ENCODE peak calls at places on chromosomes 12 and 14, in nine cellular contexts. C is ELR; F is H54; U is activated T-helper 1 cell treated with anti-CD3 and anti-CD28 coated beads, Interleukin-2, amount 50 U/mL, for 16 hours; Z is activated CD4-positive, CD25-positive, alpha-beta regulatory T cell treated with anti-CD3 and anti-CD28 coated beads, Interleukin-2, amount 50 U/mL, for 72 hours; A is AG10803; K is activated CD8-positive, alpha-beta memory T cell treated with anti-CD3 and anti-CD28 coated beads for 1 hour; G is stimulated activated CD8-positive, alpha-beta memory T cell treated with anti-CD3 and anti-CD28 coated beads, Interleukin-15, amount 100 ng/mL, for 24 hours; J is astrocyte of the hippocampus. I is an unnamed sample.

GRCh38 chr14:74685054-74685453 is 27.8 kb downstream of the AREL1 start:
- DNase-seq in C (no peak), F (no peak), U (no peak), Z (no peak), A (no peak), K (no peak), G (no peak), J (no peak), I (no peak)

GRCh38 chr12:118330421-118331018 is 42.2 kb downstream of the TAOK3 start:
- DNase-seq in C (peak; percentile 72), F (no peak), U (no peak), Z (no peak), A (peak; percentile 53), K (no peak), G (no peak), J (no peak), I (peak; percentile 30)

GRCh38 chr12:114476159-114476558 is 70.2 kb upstream of the TBX5 start:
- DNase-seq in C (peak; percentile 67), F (no peak), U (no peak), Z (no peak), A (peak; percentile 60), K (no peak), G (no peak), J (peak; percentile 4), I (no peak)

GRCh38 chr14:31159682-31160296 is 47.8 kb downstream of the HECTD1 start:
- DNase-seq in C (peak; percentile 81), F (no peak), U (no peak), Z (no peak), A (peak; percentile 50), K (no peak), G (no peak), J (no peak), I (no peak)

GRCh38 chr12:66132408-66132807 is 1.9 kb upstream of the LLPH start:
- DNase-seq in C (peak; percentile 91), F (peak; percentile 32), U (no peak), Z (no peak), A (peak; percentile 72), K (no peak), G (no peak), J (peak; percentile 67), I (no peak)

GRCh38 chr12:108369736-108370396 is 30.8 kb upstream of the CMKLR1 start:
- DNase-seq in C (no peak), F (no peak), U (no peak), Z (no peak), A (no peak), K (no peak), G (no peak), J (no peak), I (no peak)

GRCh38 chr12:26425587-26426260 is 230.4 kb downstream of the SSPN start:
- DNase-seq in C (no peak), F (no peak), U (no peak), Z (no peak), A (no peak), K (no peak), G (no peak), J (peak; percentile 61), I (peak; percentile 15)

GRCh38 chr14:72714871-72715214 is 179.1 kb downstream of the DPF3 start:
- DNase-seq in C (no peak), F (no peak), U (no peak), Z (no peak), A (no peak), K (no peak), G (no peak), J (no peak), I (no peak)

GRCh38 chr14:32047791-32048190 is 29.3 kb upstream of the ARHGAP5 start:
- DNase-seq in C (peak; percentile 19), F (no peak), U (no peak), Z (no peak), A (no peak), K (no peak), G (no peak), J (peak; percentile 26), I (no peak)

GRCh38 chr14:64806202-64806861 is 73.4 kb downstream of the SPTB start:
- DNase-seq in C (peak; percentile 95), F (peak; percentile 65), U (no peak), Z (no peak), A (peak; percentile 80), K (no peak), G (no peak), J (peak; percentile 85), I (no peak)

GRCh38 chr12:78096909-78097597 is 266.4 kb downstream of the NAV3 start:
- DNase-seq in C (peak; percentile 12), F (no peak), U (no peak), Z (no peak), A (peak; percentile 77), K (no peak), G (no peak), J (peak; percentile 10), I (no peak)

GRCh38 chr12:12714276-12715001 is 2.7 kb upstream of the CDKN1B start:
- DNase-seq in C (peak; percentile 38), F (no peak), U (no peak), Z (peak; percentile 44), A (no peak), K (no peak), G (no peak), J (peak; percentile 67), I (peak; percentile 58)

GRCh38 chr14:70655110-70655826 is 13.6 kb downstream of the TTC9 start:
- DNase-seq in C (peak; percentile 21), F (no peak), U (peak; percentile 51), Z (peak; percentile 51), A (no peak), K (peak; percentile 44), G (no peak), J (no peak), I (peak; percentile 79)

I was measured in GM20000.